ENCODE peak calls at places on chromosome 1, in four cellular contexts. Y is CD4-positive, CD25-positive, alpha-beta regulatory T cell; J is lower lobe of right lung; X is effector memory CD4-positive, alpha-beta T cell. T is an unnamed sample.

GRCh38 chr1:178871551-178872320 is 859 bp upstream of the ANGPTL1 start:
- DNase-seq in Y (no peak), J (no peak), X (no peak), T (no peak)

GRCh38 chr1:239987103-239987745 is 104.5 kb upstream of the FMN2 start:
- DNase-seq in Y (peak; percentile 33), J (peak; percentile 55), X (no peak), T (no peak)

GRCh38 chr1:104408268-104408667 is 658.6 kb downstream of the AMY1C start:
- DNase-seq in Y (no peak), J (no peak), X (no peak), T (no peak)

GRCh38 chr1:22412932-22413727 is 38.5 kb upstream of the ZBTB40 start:
- DNase-seq in Y (no peak), J (no peak), X (no peak), T (no peak)

GRCh38 chr1:171743014-171743870 is 1.4 kb upstream of the VAMP4 start:
- DNase-seq in Y (peak; percentile 49), J (no peak), X (no peak), T (no peak)

GRCh38 chr1:17214876-17215544 is 10.1 kb downstream of the PADI1 start:
- DNase-seq in Y (no peak), J (no peak), X (no peak), T (no peak)

GRCh38 chr1:9324246-9325096 is 31.8 kb downstream of the SPSB1 start:
- DNase-seq in Y (no peak), J (no peak), X (no peak), T (peak; percentile 87)

GRCh38 chr1:35832515-35832914 is 24.7 kb downstream of the AGO4 start:
- DNase-seq in Y (no peak), J (no peak), X (no peak), T (no peak)

GRCh38 chr1:58660105-58660504 is 39.8 kb downstream of the MYSM1 start:
- DNase-seq in Y (no peak), J (no peak), X (no peak), T (no peak)

GRCh38 chr1:234515821-234516241 is 36.9 kb upstream of the TARBP1 start:
- DNase-seq in Y (no peak), J (no peak), X (no peak), T (no peak)

GRCh38 chr1:207868769-207869721 is 41.9 kb downstream of the CD34 start:
- DNase-seq in Y (peak; percentile 77), J (peak; percentile 86), X (peak; percentile 52), T (peak; percentile 44)

GRCh38 chr1:235876292-235876914 is 9.7 kb upstream of the LYST start:
- DNase-seq in Y (peak; percentile 58), J (no peak), X (no peak), T (no peak)

GRCh38 chr1:175804556-175804955 is 61.2 kb upstream of the TNR start:
- DNase-seq in Y (no peak), J (no peak), X (no peak), T (no peak)

GRCh38 chr1:230542054-230542453 is 100.2 kb upstream of the COG2 start:
- DNase-seq in Y (peak; percentile 3), J (no peak), X (no peak), T (no peak)

GRCh38 chr1:84959294-84959693 is 37.6 kb downstream of the MCOLN2 start:
- DNase-seq in Y (peak; percentile 68), J (no peak), X (no peak), T (no peak)

GRCh38 chr1:153612755-153613331 is at the start of gene S100A16:
- DNase-seq in Y (no peak), J (peak; percentile 83), X (no peak), T (peak; percentile 32)

GRCh38 chr1:174877208-174877673 is 122.5 kb upstream of the CACYBP start:
- DNase-seq in Y (no peak), J (no peak), X (no peak), T (no peak)

GRCh38 chr1:97796716-97797115 is 124.1 kb downstream of the DPYD start:
- DNase-seq in Y (no peak), J (no peak), X (no peak), T (no peak)

GRCh38 chr1:186440584-186440983 is 20.3 kb downstream of the PDC start:
- DNase-seq in Y (no peak), J (no peak), X (no peak), T (no peak)

GRCh38 chr1:92989936-92990582 is 28.8 kb upstream of the DIPK1A start:
- DNase-seq in Y (peak; percentile 46), J (no peak), X (no peak), T (no peak)

GRCh38 chr1:62362061-62362951 is 43.1 kb upstream of the KANK4 start:
- DNase-seq in Y (no peak), J (no peak), X (no peak), T (no peak)

GRCh38 chr1:156359973-156360372 is 9.0 kb upstream of the RHBG start:
- DNase-seq in Y (no peak), J (no peak), X (no peak), T (no peak)

GRCh38 chr1:240906477-240906876 is 294.5 kb upstream of the GREM2 start:
- DNase-seq in Y (no peak), J (no peak), X (no peak), T (no peak)

GRCh38 chr1:161313554-161314200 is 504 bp upstream of the SDHC start:
- DNase-seq in Y (no peak), J (no peak), X (no peak), T (peak; percentile 65)

GRCh38 chr1:40803902-40804301 is 20.3 kb downstream of the KCNQ4 start:
- DNase-seq in Y (no peak), J (no peak), X (no peak), T (no peak)

GRCh38 chr1:108125312-108126138 is 74.6 kb downstream of the SLC25A24 start:
- DNase-seq in Y (peak; percentile 77), J (no peak), X (peak; percentile 40), T (peak; percentile 62)

GRCh38 chr1:30035522-30036228 is 687.7 kb downstream of the MATN1 start:
- DNase-seq in Y (no peak), J (no peak), X (no peak), T (no peak)

GRCh38 chr1:39789571-39790110 is 976 bp upstream of the BMP8B start:
- DNase-seq in Y (no peak), J (no peak), X (no peak), T (no peak)

GRCh38 chr1:32361674-32362473 is 411 bp downstream of the FAM229A start:
- DNase-seq in Y (peak; percentile 20), J (peak; percentile 57), X (no peak), T (peak; percentile 62)

GRCh38 chr1:166843769-166844596 is 4.7 kb downstream of the POGK start:
- DNase-seq in Y (no peak), J (no peak), X (no peak), T (peak; percentile 55)

GRCh38 chr1:109499661-109500536 is 6.0 kb downstream of the CYB561D1 start:
- DNase-seq in Y (peak; percentile 71), J (peak; percentile 68), X (no peak), T (no peak)

GRCh38 chr1:239952348-239953307 is 139.1 kb upstream of the FMN2 start:
- DNase-seq in Y (no peak), J (no peak), X (no peak), T (no peak)

GRCh38 chr1:246591958-246592357 is 25.7 kb downstream of the CNST start:
- DNase-seq in Y (no peak), J (no peak), X (no peak), T (no peak)

GRCh38 chr1:246597340-246597739 is 31.1 kb downstream of the CNST start:
- DNase-seq in Y (no peak), J (no peak), X (no peak), T (no peak)

GRCh38 chr1:246597971-246598370 is 31.7 kb downstream of the CNST start:
- DNase-seq in Y (no peak), J (no peak), X (no peak), T (no peak)

GRCh38 chr1:246592695-246593094 is 26.4 kb downstream of the CNST start:
- DNase-seq in Y (no peak), J (no peak), X (no peak), T (no peak)

GRCh38 chr1:246595146-246595545 is 28.9 kb downstream of the CNST start:
- DNase-seq in Y (no peak), J (no peak), X (no peak), T (no peak)
- H3K27ac ChIP-seq in Y (no peak overlapping the region), J (no peak overlapping the region), X (no peak overlapping the region), T (no peak overlapping the region)

GRCh38 chr1:155206891-155207577 is 663 bp downstream of the THBS3 start:
- DNase-seq in Y (peak; percentile 91), J (peak; percentile 89), X (peak; percentile 79), T (no peak)
- H3K27ac ChIP-seq in Y (peak overlapping the region; percentile 99), J (peak overlapping the region; percentile 100), X (peak overlapping the region; percentile 100), T (peak overlapping the region; percentile 86)

GRCh38 chr1:111474106-111474505 is 322 bp downstream of the C1orf162 start:
- DNase-seq in Y (no peak), J (no peak), X (no peak), T (no peak)
- H3K27ac ChIP-seq in Y (peak overlapping the region; percentile 67), J (peak overlapping the region; percentile 83), X (peak overlapping the region; percentile 72), T (peak overlapping the region; percentile 67)

DNA sequence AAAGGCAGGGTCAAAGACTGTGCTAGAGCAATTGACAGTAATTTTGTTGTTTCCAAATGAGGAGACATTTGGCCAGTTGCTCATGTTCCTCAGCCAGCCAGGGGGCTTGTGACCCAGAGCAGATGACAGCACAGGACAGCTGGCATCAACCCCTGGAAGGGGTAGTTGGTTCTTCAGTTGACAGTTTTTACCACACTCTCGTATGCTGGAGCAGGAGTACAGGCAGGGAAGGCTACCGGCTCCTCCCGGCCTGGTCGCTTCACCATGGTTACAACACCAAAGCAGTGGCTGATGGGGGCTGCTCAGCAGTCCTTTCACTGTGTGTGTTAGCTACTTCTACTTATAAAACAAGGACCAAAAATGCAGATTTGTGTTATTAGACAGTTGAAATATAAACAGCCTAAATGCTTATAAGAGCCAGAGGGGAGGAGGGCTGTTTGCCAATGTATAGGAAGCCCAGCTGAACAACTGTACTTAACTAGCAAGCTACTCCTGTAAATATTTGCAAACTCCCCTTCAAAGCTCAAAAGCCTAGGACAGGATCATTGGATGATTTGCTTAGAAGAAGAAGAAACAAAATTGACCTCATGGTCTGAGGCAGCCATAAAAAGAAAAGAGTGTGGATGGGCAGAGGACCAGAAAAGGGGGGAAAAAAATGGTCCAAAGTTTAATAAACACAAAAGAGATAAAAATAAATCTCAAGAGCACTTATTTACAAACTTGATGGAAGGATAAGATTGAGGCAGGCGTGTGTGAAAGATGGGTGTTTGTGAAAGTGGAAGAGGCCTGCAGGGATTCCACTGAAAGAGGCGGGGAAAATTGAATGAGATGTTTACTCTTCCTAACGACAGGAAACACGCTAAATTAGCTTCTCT is 57.0 kb downstream of the TGFB2 start:
- DNase-seq in Y (no peak), J (no peak), X (no peak), T (no peak)
- H3K27ac ChIP-seq in Y (no peak overlapping the region), J (no peak overlapping the region), X (no peak overlapping the region), T (no peak overlapping the region)

DNA sequence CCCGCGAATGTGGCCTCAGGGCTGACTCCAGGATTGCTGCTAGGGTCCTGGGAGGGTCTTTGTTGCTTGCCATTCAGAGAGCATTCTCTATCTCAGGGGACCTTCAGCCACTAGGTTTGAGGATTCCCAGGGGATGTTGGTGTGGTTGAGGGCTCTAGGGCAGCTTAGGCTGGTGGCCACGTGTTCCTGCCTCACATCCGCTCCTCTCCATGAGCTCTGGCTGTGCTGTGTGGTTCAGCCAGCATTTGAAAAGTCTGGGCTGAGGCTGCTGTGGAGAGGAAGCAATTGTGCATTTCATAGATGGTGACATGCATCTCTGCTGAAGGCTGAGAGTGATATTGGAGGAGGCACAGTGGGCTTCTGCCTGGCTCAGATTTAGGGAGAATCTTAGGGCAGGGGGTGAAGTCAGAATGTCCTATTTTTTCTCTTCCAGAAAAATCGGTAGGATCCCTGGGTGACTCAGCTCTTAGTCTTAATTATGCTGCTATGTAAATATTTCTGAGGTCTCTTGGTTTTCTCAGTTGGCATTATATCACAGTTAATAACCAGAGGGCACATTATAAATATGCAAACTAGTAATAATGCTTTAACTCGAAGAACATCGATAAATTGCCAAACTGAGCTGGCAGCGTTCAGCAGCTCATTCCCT is 182.3 kb downstream of the CAMTA1 start:
- DNase-seq in Y (no peak), J (no peak), X (no peak), T (no peak)
- H3K27ac ChIP-seq in Y (no peak overlapping the region), J (no peak overlapping the region), X (no peak overlapping the region), T (no peak overlapping the region)